ENCODE peak calls at places on chromosome 1, in ten cellular contexts. One of them, this sample, is unnamed.

GRCh38 chr1:156657161-156657970 is 15.4 kb downstream of the BCAN start:
- DNase-seq in fibroblast of lung: peak
- DNase-seq in psoas muscle: peak
- DNase-seq in ascending aorta: peak
- DNase-seq in uterus: peak
- DNase-seq in left colon: no peak
- DNase-seq in Panc1: no peak
- DNase-seq in NCI-H510A treated with DMSO at 0.1 percent for 48 hours: peak
- DNase-seq in SK-N-MC: no peak
- DNase-seq in glutamatergic neuron: peak
- DNase-seq in this sample: peak

GRCh38 chr1:222095606-222096475 is 354.0 kb upstream of the DUSP10 start:
- DNase-seq in left colon: no peak
- DNase-seq in ascending aorta: no peak
- DNase-seq in Panc1: peak
- DNase-seq in glutamatergic neuron: peak
- DNase-seq in psoas muscle: no peak
- DNase-seq in uterus: no peak
- DNase-seq in SK-N-MC: no peak
- DNase-seq in fibroblast of lung: no peak
- DNase-seq in NCI-H510A treated with DMSO at 0.1 percent for 48 hours: no peak
- DNase-seq in this sample: no peak

GRCh38 chr1:178798232-178798861 is 72.5 kb downstream of the ANGPTL1 start:
- DNase-seq in ascending aorta: no peak
- DNase-seq in SK-N-MC: peak
- DNase-seq in Panc1: no peak
- DNase-seq in uterus: no peak
- DNase-seq in glutamatergic neuron: no peak
- DNase-seq in left colon: no peak
- DNase-seq in fibroblast of lung: no peak
- DNase-seq in psoas muscle: no peak
- DNase-seq in NCI-H510A treated with DMSO at 0.1 percent for 48 hours: no peak
- DNase-seq in this sample: no peak

GRCh38 chr1:195105281-195105680 is 1503.0 kb downstream of the KCNT2 start:
- DNase-seq in left colon: no peak
- DNase-seq in fibroblast of lung: no peak
- DNase-seq in psoas muscle: no peak
- DNase-seq in glutamatergic neuron: no peak
- DNase-seq in NCI-H510A treated with DMSO at 0.1 percent for 48 hours: no peak
- DNase-seq in ascending aorta: no peak
- DNase-seq in uterus: no peak
- DNase-seq in SK-N-MC: no peak
- DNase-seq in Panc1: no peak
- DNase-seq in this sample: no peak

GRCh38 chr1:28064064-28064463 is 24.3 kb downstream of the EYA3 start:
- DNase-seq in ascending aorta: no peak
- DNase-seq in left colon: no peak
- DNase-seq in psoas muscle: no peak
- DNase-seq in uterus: no peak
- DNase-seq in SK-N-MC: no peak
- DNase-seq in NCI-H510A treated with DMSO at 0.1 percent for 48 hours: no peak
- DNase-seq in fibroblast of lung: peak
- DNase-seq in glutamatergic neuron: no peak
- DNase-seq in Panc1: no peak
- DNase-seq in this sample: no peak

GRCh38 chr1:66809736-66810326 is 8.8 kb upstream of the INSL5 start:
- DNase-seq in ascending aorta: no peak
- DNase-seq in left colon: no peak
- DNase-seq in NCI-H510A treated with DMSO at 0.1 percent for 48 hours: no peak
- DNase-seq in Panc1: no peak
- DNase-seq in fibroblast of lung: peak
- DNase-seq in psoas muscle: no peak
- DNase-seq in glutamatergic neuron: no peak
- DNase-seq in uterus: no peak
- DNase-seq in SK-N-MC: no peak
- DNase-seq in this sample: no peak

GRCh38 chr1:150999051-150999674 is 7.5 kb downstream of the MINDY1 start:
- DNase-seq in uterus: no peak
- DNase-seq in ascending aorta: no peak
- DNase-seq in SK-N-MC: no peak
- DNase-seq in psoas muscle: no peak
- DNase-seq in fibroblast of lung: peak
- DNase-seq in left colon: no peak
- DNase-seq in NCI-H510A treated with DMSO at 0.1 percent for 48 hours: no peak
- DNase-seq in glutamatergic neuron: no peak
- DNase-seq in Panc1: no peak
- DNase-seq in this sample: no peak

GRCh38 chr1:83807792-83808191 is 191.1 kb downstream of the TTLL7 start:
- DNase-seq in SK-N-MC: no peak
- DNase-seq in uterus: no peak
- DNase-seq in fibroblast of lung: no peak
- DNase-seq in Panc1: no peak
- DNase-seq in glutamatergic neuron: no peak
- DNase-seq in ascending aorta: no peak
- DNase-seq in left colon: no peak
- DNase-seq in psoas muscle: no peak
- DNase-seq in NCI-H510A treated with DMSO at 0.1 percent for 48 hours: no peak
- DNase-seq in this sample: no peak

GRCh38 chr1:93180723-93181613 is at the start of gene CCDC18:
- DNase-seq in fibroblast of lung: peak
- DNase-seq in NCI-H510A treated with DMSO at 0.1 percent for 48 hours: peak
- DNase-seq in Panc1: no peak
- DNase-seq in SK-N-MC: no peak
- DNase-seq in uterus: no peak
- DNase-seq in ascending aorta: no peak
- DNase-seq in glutamatergic neuron: no peak
- DNase-seq in left colon: no peak
- DNase-seq in psoas muscle: no peak
- DNase-seq in this sample: no peak

GRCh38 chr1:180271640-180272255 is 41.7 kb downstream of the LHX4 start:
- DNase-seq in NCI-H510A treated with DMSO at 0.1 percent for 48 hours: no peak
- DNase-seq in psoas muscle: no peak
- DNase-seq in uterus: no peak
- DNase-seq in Panc1: no peak
- DNase-seq in SK-N-MC: no peak
- DNase-seq in fibroblast of lung: no peak
- DNase-seq in ascending aorta: no peak
- DNase-seq in left colon: no peak
- DNase-seq in glutamatergic neuron: no peak
- DNase-seq in this sample: peak

GRCh38 chr1:64975740-64976139 is 9.4 kb upstream of the JAK1 start:
- DNase-seq in left colon: no peak
- DNase-seq in SK-N-MC: no peak
- DNase-seq in glutamatergic neuron: no peak
- DNase-seq in NCI-H510A treated with DMSO at 0.1 percent for 48 hours: no peak
- DNase-seq in fibroblast of lung: no peak
- DNase-seq in Panc1: no peak
- DNase-seq in uterus: no peak
- DNase-seq in ascending aorta: no peak
- DNase-seq in psoas muscle: no peak
- DNase-seq in this sample: no peak

GRCh38 chr1:18907021-18907913 is 4.9 kb upstream of the ALDH4A1 start:
- DNase-seq in glutamatergic neuron: peak
- DNase-seq in Panc1: no peak
- DNase-seq in psoas muscle: peak
- DNase-seq in SK-N-MC: peak
- DNase-seq in uterus: peak
- DNase-seq in NCI-H510A treated with DMSO at 0.1 percent for 48 hours: peak
- DNase-seq in fibroblast of lung: peak
- DNase-seq in ascending aorta: peak
- DNase-seq in left colon: peak
- DNase-seq in this sample: peak

GRCh38 chr1:84156210-84156621 is 12.1 kb downstream of the PRKACB start:
- DNase-seq in ascending aorta: no peak
- DNase-seq in uterus: no peak
- DNase-seq in psoas muscle: no peak
- DNase-seq in left colon: no peak
- DNase-seq in Panc1: peak
- DNase-seq in SK-N-MC: no peak
- DNase-seq in glutamatergic neuron: no peak
- DNase-seq in NCI-H510A treated with DMSO at 0.1 percent for 48 hours: no peak
- DNase-seq in fibroblast of lung: peak
- DNase-seq in this sample: no peak

GRCh38 chr1:11692899-11693590 is 1.5 kb downstream of the DRAXIN start:
- DNase-seq in SK-N-MC: no peak
- DNase-seq in glutamatergic neuron: no peak
- DNase-seq in Panc1: no peak
- DNase-seq in NCI-H510A treated with DMSO at 0.1 percent for 48 hours: peak
- DNase-seq in ascending aorta: peak
- DNase-seq in left colon: no peak
- DNase-seq in psoas muscle: no peak
- DNase-seq in fibroblast of lung: peak
- DNase-seq in uterus: no peak
- DNase-seq in this sample: no peak

GRCh38 chr1:26145960-26146294 is 13.0 kb upstream of the FAM110D start:
- DNase-seq in left colon: no peak
- DNase-seq in ascending aorta: no peak
- DNase-seq in uterus: no peak
- DNase-seq in Panc1: no peak
- DNase-seq in psoas muscle: no peak
- DNase-seq in NCI-H510A treated with DMSO at 0.1 percent for 48 hours: no peak
- DNase-seq in fibroblast of lung: no peak
- DNase-seq in SK-N-MC: no peak
- DNase-seq in glutamatergic neuron: no peak
- DNase-seq in this sample: no peak

GRCh38 chr1:1431006-1431844 is 4.3 kb upstream of the VWA1 start:
- DNase-seq in NCI-H510A treated with DMSO at 0.1 percent for 48 hours: no peak
- DNase-seq in psoas muscle: no peak
- DNase-seq in fibroblast of lung: no peak
- DNase-seq in ascending aorta: no peak
- DNase-seq in SK-N-MC: no peak
- DNase-seq in uterus: no peak
- DNase-seq in left colon: peak
- DNase-seq in Panc1: no peak
- DNase-seq in glutamatergic neuron: no peak
- DNase-seq in this sample: no peak

GRCh38 chr1:12591267-12591938 is 26.6 kb downstream of the DHRS3 start:
- DNase-seq in psoas muscle: peak
- DNase-seq in uterus: peak
- DNase-seq in fibroblast of lung: no peak
- DNase-seq in Panc1: no peak
- DNase-seq in NCI-H510A treated with DMSO at 0.1 percent for 48 hours: no peak
- DNase-seq in SK-N-MC: no peak
- DNase-seq in glutamatergic neuron: no peak
- DNase-seq in ascending aorta: peak
- DNase-seq in left colon: no peak
- DNase-seq in this sample: peak

GRCh38 chr1:209095627-209096595 is 487.6 kb upstream of the CAMK1G start:
- DNase-seq in fibroblast of lung: peak
- DNase-seq in ascending aorta: no peak
- DNase-seq in NCI-H510A treated with DMSO at 0.1 percent for 48 hours: no peak
- DNase-seq in left colon: no peak
- DNase-seq in glutamatergic neuron: no peak
- DNase-seq in Panc1: no peak
- DNase-seq in psoas muscle: no peak
- DNase-seq in SK-N-MC: no peak
- DNase-seq in uterus: no peak
- DNase-seq in this sample: no peak

GRCh38 chr1:206579747-206580437 is 32.4 kb downstream of the EIF2D start:
- DNase-seq in glutamatergic neuron: no peak
- DNase-seq in uterus: peak
- DNase-seq in NCI-H510A treated with DMSO at 0.1 percent for 48 hours: no peak
- DNase-seq in left colon: peak
- DNase-seq in psoas muscle: peak
- DNase-seq in SK-N-MC: no peak
- DNase-seq in ascending aorta: peak
- DNase-seq in Panc1: no peak
- DNase-seq in fibroblast of lung: no peak
- DNase-seq in this sample: peak

GRCh38 chr1:21906173-21907078 is 30.7 kb downstream of the HSPG2 start:
- DNase-seq in SK-N-MC: no peak
- DNase-seq in left colon: no peak
- DNase-seq in fibroblast of lung: peak
- DNase-seq in ascending aorta: peak
- DNase-seq in Panc1: no peak
- DNase-seq in psoas muscle: peak
- DNase-seq in uterus: peak
- DNase-seq in NCI-H510A treated with DMSO at 0.1 percent for 48 hours: no peak
- DNase-seq in glutamatergic neuron: peak
- DNase-seq in this sample: peak

GRCh38 chr1:20948091-20948490 is 161.0 kb upstream of the HP1BP3 start:
- DNase-seq in left colon: no peak
- DNase-seq in fibroblast of lung: no peak
- DNase-seq in uterus: no peak
- DNase-seq in Panc1: no peak
- DNase-seq in ascending aorta: no peak
- DNase-seq in NCI-H510A treated with DMSO at 0.1 percent for 48 hours: no peak
- DNase-seq in psoas muscle: no peak
- DNase-seq in glutamatergic neuron: no peak
- DNase-seq in SK-N-MC: no peak
- DNase-seq in this sample: no peak

GRCh38 chr1:11245248-11245647 is 17.1 kb downstream of the MTOR start:
- DNase-seq in psoas muscle: no peak
- DNase-seq in left colon: no peak
- DNase-seq in SK-N-MC: no peak
- DNase-seq in glutamatergic neuron: no peak
- DNase-seq in NCI-H510A treated with DMSO at 0.1 percent for 48 hours: no peak
- DNase-seq in fibroblast of lung: no peak
- DNase-seq in ascending aorta: no peak
- DNase-seq in uterus: no peak
- DNase-seq in Panc1: no peak
- DNase-seq in this sample: no peak

GRCh38 chr1:27520651-27521050 is 30.7 kb upstream of the WASF2 start:
- DNase-seq in psoas muscle: no peak
- DNase-seq in SK-N-MC: no peak
- DNase-seq in left colon: peak
- DNase-seq in uterus: no peak
- DNase-seq in ascending aorta: no peak
- DNase-seq in NCI-H510A treated with DMSO at 0.1 percent for 48 hours: no peak
- DNase-seq in fibroblast of lung: no peak
- DNase-seq in glutamatergic neuron: no peak
- DNase-seq in Panc1: no peak
- DNase-seq in this sample: no peak

GRCh38 chr1:109274533-109275476 is 8.1 kb downstream of the PSRC1 start:
- DNase-seq in psoas muscle: peak
- DNase-seq in SK-N-MC: no peak
- DNase-seq in Panc1: no peak
- DNase-seq in left colon: peak
- DNase-seq in fibroblast of lung: peak
- DNase-seq in uterus: peak
- DNase-seq in ascending aorta: no peak
- DNase-seq in glutamatergic neuron: no peak
- DNase-seq in NCI-H510A treated with DMSO at 0.1 percent for 48 hours: peak
- DNase-seq in this sample: peak

GRCh38 chr1:15428815-15429435 is 9.3 kb upstream of the CTRC start:
- DNase-seq in glutamatergic neuron: no peak
- DNase-seq in left colon: no peak
- DNase-seq in Panc1: no peak
- DNase-seq in SK-N-MC: no peak
- DNase-seq in fibroblast of lung: no peak
- DNase-seq in ascending aorta: no peak
- DNase-seq in uterus: no peak
- DNase-seq in NCI-H510A treated with DMSO at 0.1 percent for 48 hours: no peak
- DNase-seq in psoas muscle: no peak
- DNase-seq in this sample: no peak

GRCh38 chr1:247419326-247419725 is 3.4 kb downstream of the NLRP3 start:
- DNase-seq in glutamatergic neuron: no peak
- DNase-seq in left colon: no peak
- DNase-seq in ascending aorta: no peak
- DNase-seq in psoas muscle: no peak
- DNase-seq in fibroblast of lung: no peak
- DNase-seq in SK-N-MC: no peak
- DNase-seq in Panc1: no peak
- DNase-seq in NCI-H510A treated with DMSO at 0.1 percent for 48 hours: no peak
- DNase-seq in uterus: no peak
- DNase-seq in this sample: no peak